ENCODE peak calls at places on chromosome 4, in four cellular contexts. One of them, this sample, is unnamed.

GRCh38 chr4:7370038-7370437 is 64.7 kb downstream of the PSAPL1 start:
- DNase-seq in stimulated activated CD4-positive, alpha-beta T cell treated with anti-CD3 and anti-CD28 coated beads, Interleukin-1b, Interleukin-23, amount 100 ng/mL, for 1 hour: no peak
- DNase-seq in NCI-H345: no peak
- DNase-seq in psoas muscle: no peak
- DNase-seq in this sample: no peak

GRCh38 chr4:153257151-153257620 is 52.9 kb downstream of the TRIM2 start:
- DNase-seq in psoas muscle: peak
- DNase-seq in NCI-H345: no peak
- DNase-seq in stimulated activated CD4-positive, alpha-beta T cell treated with anti-CD3 and anti-CD28 coated beads, Interleukin-1b, Interleukin-23, amount 100 ng/mL, for 1 hour: peak
- DNase-seq in this sample: no peak

GRCh38 chr4:173503330-173504180 is 26.5 kb downstream of the HAND2 start:
- DNase-seq in psoas muscle: no peak
- DNase-seq in stimulated activated CD4-positive, alpha-beta T cell treated with anti-CD3 and anti-CD28 coated beads, Interleukin-1b, Interleukin-23, amount 100 ng/mL, for 1 hour: no peak
- DNase-seq in NCI-H345: no peak
- DNase-seq in this sample: no peak

GRCh38 chr4:161564230-161564834 is 599.5 kb downstream of the FSTL5 start:
- DNase-seq in stimulated activated CD4-positive, alpha-beta T cell treated with anti-CD3 and anti-CD28 coated beads, Interleukin-1b, Interleukin-23, amount 100 ng/mL, for 1 hour: no peak
- DNase-seq in psoas muscle: no peak
- DNase-seq in NCI-H345: no peak
- DNase-seq in this sample: no peak

GRCh38 chr4:162285753-162286152 is 122.0 kb upstream of the FSTL5 start:
- DNase-seq in psoas muscle: no peak
- DNase-seq in NCI-H345: no peak
- DNase-seq in stimulated activated CD4-positive, alpha-beta T cell treated with anti-CD3 and anti-CD28 coated beads, Interleukin-1b, Interleukin-23, amount 100 ng/mL, for 1 hour: no peak
- DNase-seq in this sample: no peak

GRCh38 chr4:97235516-97235915 is 907.8 kb downstream of the STPG2 start:
- DNase-seq in psoas muscle: no peak
- DNase-seq in NCI-H345: peak
- DNase-seq in stimulated activated CD4-positive, alpha-beta T cell treated with anti-CD3 and anti-CD28 coated beads, Interleukin-1b, Interleukin-23, amount 100 ng/mL, for 1 hour: no peak
- DNase-seq in this sample: no peak

GRCh38 chr4:3077796-3078195 is 3.3 kb downstream of the HTT start:
- DNase-seq in stimulated activated CD4-positive, alpha-beta T cell treated with anti-CD3 and anti-CD28 coated beads, Interleukin-1b, Interleukin-23, amount 100 ng/mL, for 1 hour: no peak
- DNase-seq in NCI-H345: no peak
- DNase-seq in psoas muscle: no peak
- DNase-seq in this sample: peak

GRCh38 chr4:60757986-60758385 is 442.1 kb upstream of the ADGRL3 start:
- DNase-seq in NCI-H345: no peak
- DNase-seq in psoas muscle: no peak
- DNase-seq in stimulated activated CD4-positive, alpha-beta T cell treated with anti-CD3 and anti-CD28 coated beads, Interleukin-1b, Interleukin-23, amount 100 ng/mL, for 1 hour: no peak
- DNase-seq in this sample: no peak

GRCh38 chr4:122775987-122776836 is 43.7 kb downstream of the BBS12 start:
- DNase-seq in NCI-H345: peak
- DNase-seq in stimulated activated CD4-positive, alpha-beta T cell treated with anti-CD3 and anti-CD28 coated beads, Interleukin-1b, Interleukin-23, amount 100 ng/mL, for 1 hour: no peak
- DNase-seq in psoas muscle: no peak
- DNase-seq in this sample: no peak